ENCODE peak calls at places on chromosomes 13 and 19, in four cellular contexts. O is ascending aorta, Q is OCI-LY7, L is Peyer's patch. G is an unnamed sample. For H3K4me1, the result is how much of the 10 kb centered on the place peaks cover.

GRCh38 chr19:1474765-1475351 is 4.2 kb downstream of the C19orf25 start:
- DNase-seq in L (no peak), O (no peak), Q (no peak), G (no peak)

GRCh38 chr19:8605514-8605913 is 5.0 kb downstream of the ADAMTS10 start:
- DNase-seq in O (no peak), Q (no peak), L (no peak), G (no peak)

GRCh38 chr13:113643593-113643992 is 14.4 kb downstream of the ATP4B start:
- DNase-seq in Q (no peak), O (no peak), L (no peak), G (no peak)

GRCh38 chr13:97659602-97660001 is 225.6 kb downstream of the RAP2A start:
- DNase-seq in L (no peak), O (no peak), Q (no peak), G (no peak)

GRCh38 chr13:97904059-97904458 is 49.4 kb upstream of the IPO5 start:
- DNase-seq in O (no peak), Q (no peak), L (no peak), G (no peak)

GRCh38 chr19:3298853-3299449 is 67.4 kb upstream of the NFIC start:
- DNase-seq in O (no peak), Q (no peak), L (no peak), G (no peak)

GRCh38 chr13:77859450-77859849 is 59.2 kb downstream of the EDNRB start:
- DNase-seq in Q (no peak), O (no peak), L (peak), G (no peak)

GRCh38 chr13:38769526-38769925 is 82.6 kb downstream of the FREM2 start:
- DNase-seq in Q (no peak), L (no peak), O (no peak), G (no peak)

GRCh38 chr19:41334793-41335192 is 18.9 kb downstream of the TGFB1 start:
- DNase-seq in O (no peak), L (no peak), Q (no peak), G (no peak)

GRCh38 chr19:5947435-5947834 is 30.5 kb downstream of the RANBP3 start:
- DNase-seq in L (peak), Q (no peak), O (peak), G (no peak)

GRCh38 chr13:67036694-67037093 is 193.4 kb downstream of the PCDH9 start:
- DNase-seq in O (no peak), Q (no peak), L (no peak), G (no peak)

GRCh38 chr19:19054315-19054938 is 9.4 kb upstream of the SLC25A42 start:
- DNase-seq in Q (no peak), O (no peak), L (no peak), G (no peak)

GRCh38 chr13:99374169-99374991 is 67.2 kb upstream of the GPR183 start:
- DNase-seq in L (peak), Q (no peak), O (no peak), G (no peak)

GRCh38 chr13:110356362-110356761 is 49.3 kb downstream of the COL4A2 start:
- DNase-seq in O (no peak), Q (no peak), L (no peak), G (no peak)

GRCh38 chr13:110360598-110360997 is 53.5 kb downstream of the COL4A2 start:
- DNase-seq in Q (no peak), O (no peak), L (no peak), G (no peak)

GRCh38 chr13:110359840-110360301 is 52.8 kb downstream of the COL4A2 start:
- DNase-seq in Q (no peak), O (no peak), L (no peak), G (no peak)

GRCh38 chr13:110361365-110361911 is 54.4 kb downstream of the COL4A2 start:
- DNase-seq in O (peak), Q (no peak), L (no peak), G (no peak)

DNA sequence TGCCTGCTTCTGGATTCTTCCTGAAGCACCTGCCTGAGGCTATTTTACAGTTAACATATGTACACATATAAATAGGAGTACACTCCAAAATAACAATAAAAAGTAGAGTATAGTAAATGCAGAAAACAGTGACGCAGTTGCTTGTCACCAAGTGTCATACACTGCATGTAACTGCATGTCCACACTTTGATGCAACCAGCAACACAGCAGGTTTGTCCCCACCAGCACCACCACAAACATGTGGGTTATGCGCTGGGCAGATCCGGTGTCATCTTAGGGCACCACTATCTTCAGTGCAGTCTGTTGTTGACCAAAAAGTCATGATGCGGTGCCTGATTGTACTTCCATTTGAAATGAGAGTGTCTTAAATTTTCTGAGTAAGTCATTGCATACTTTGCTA is 51.3 kb downstream of the COL4A2 start:
- DNase-seq in Q (no peak), O (no peak), L (no peak), G (no peak)
- H3K27ac ChIP-seq in Q (no peak), O (peak), L (no peak), G (no peak)

GRCh38 chr13:51623473-51623872 is 39.2 kb downstream of the WDFY2 start:
- DNase-seq in L (no peak), Q (no peak), O (no peak), G (no peak)
- H3K4me1 ChIP-seq in L (under half), Q (under half), O (under half), G (under half)

GRCh38 chr13:101520672-101521071 is 68.2 kb downstream of the ITGBL1 start:
- DNase-seq in Q (no peak), L (no peak), O (no peak), G (peak)
- H3K27ac ChIP-seq in Q (no peak), L (no peak), O (peak), G (no peak)

GRCh38 chr19:49767380-49767779 is 579 bp downstream of the AP2A1 start:
- DNase-seq in Q (no peak), L (no peak), O (no peak), G (peak)
- H3K4me1 ChIP-seq in Q (under half), L (under half), O (under half), G (under half)

DNA sequence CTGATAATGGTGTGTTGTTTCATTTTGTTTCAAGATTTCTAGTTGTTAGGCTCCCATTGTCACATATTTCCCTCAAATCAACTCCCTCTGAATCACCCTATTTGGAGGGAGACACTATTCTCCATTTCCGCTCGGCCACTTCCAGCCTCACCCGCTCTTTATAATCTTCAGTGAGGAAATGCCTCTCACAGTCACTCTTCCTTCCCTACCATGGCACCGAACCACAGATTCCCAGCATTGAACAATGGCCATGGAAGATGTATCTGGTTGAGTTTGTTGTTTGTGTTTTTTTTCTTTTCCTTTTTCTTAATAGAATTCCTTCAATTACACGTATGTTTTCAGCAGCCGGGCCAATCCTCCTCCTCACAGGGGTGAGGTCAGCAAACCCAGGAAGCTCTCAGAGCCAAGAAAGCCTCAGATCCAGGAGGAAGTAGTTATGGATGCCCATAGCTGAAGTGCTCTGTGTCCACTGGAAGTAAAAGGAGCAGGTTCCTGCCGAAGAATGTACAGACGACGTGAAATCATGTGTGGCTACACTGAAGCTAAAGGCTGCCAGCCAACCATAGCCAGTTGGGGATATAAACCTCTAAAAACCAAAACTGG is 472.1 kb downstream of the FOXO1 start:
- DNase-seq in L (no peak), Q (no peak), O (no peak), G (no peak)
- H3K27ac ChIP-seq in L (no peak), Q (no peak), O (peak), G (peak)